ENCODE peak calls at places on chromosomes 6 and 20, in eight cellular contexts. Q is cardiac fibroblast; F is psoas muscle; K is A549; L is Caco-2; E is kidney; Y is CD8-positive, alpha-beta T cell; P is ovary. N is an unnamed sample.
A peak's percentile ranks its signal among the peaks of the same experiment; 100 is the strongest.

GRCh38 chr6:14703586-14703985 is 542.3 kb upstream of the JARID2 start:
- DNase-seq in P (no peak), Q (no peak), F (no peak), Y (no peak), L (no peak), E (no peak), K (no peak), N (no peak)

GRCh38 chr6:35300848-35301247 is 3.2 kb downstream of the DEF6 start:
- DNase-seq in Y (peak; percentile 71), Q (no peak), L (no peak), F (no peak), K (no peak), P (no peak), E (no peak), N (no peak)

GRCh38 chr20:19466204-19466928 is 253.9 kb downstream of the SLC24A3 start:
- DNase-seq in P (no peak), E (no peak), Y (no peak), L (no peak), F (no peak), Q (no peak), K (no peak), N (no peak)

GRCh38 chr20:3115190-3116107 is 30.9 kb upstream of the AVP start:
- DNase-seq in Y (no peak), Q (peak; percentile 70), K (peak; percentile 77), E (peak; percentile 72), F (no peak), L (peak; percentile 55), P (no peak), N (no peak)

GRCh38 chr6:20946037-20946436 is 411.8 kb downstream of the CDKAL1 start:
- DNase-seq in L (no peak), Q (peak; percentile 50), Y (no peak), P (no peak), E (no peak), F (no peak), K (no peak), N (no peak)

GRCh38 chr6:25490018-25490865 is 161.8 kb upstream of the SCGN start:
- DNase-seq in E (peak; percentile 88), K (peak; percentile 74), P (peak; percentile 80), F (peak; percentile 51), Y (peak; percentile 69), L (peak; percentile 87), Q (peak; percentile 88), N (peak; percentile 78)

GRCh38 chr6:168782211-168782729 is 341.3 kb downstream of the SMOC2 start:
- DNase-seq in F (no peak), L (no peak), Q (no peak), P (no peak), E (no peak), K (no peak), Y (no peak), N (no peak)

GRCh38 chr6:158772851-158773371 is 46.3 kb downstream of the EZR start:
- DNase-seq in K (peak; percentile 26), P (no peak), E (no peak), Y (no peak), Q (peak; percentile 58), L (peak; percentile 34), F (no peak), N (no peak)

GRCh38 chr6:123316733-123317323 is 319.9 kb downstream of the TRDN start:
- DNase-seq in Q (peak; percentile 54), F (no peak), L (no peak), E (no peak), Y (no peak), K (peak; percentile 8), P (no peak), N (no peak)

GRCh38 chr6:40640591-40641293 is 53.6 kb upstream of the LRFN2 start:
- DNase-seq in Q (no peak), F (no peak), Y (peak; percentile 32), P (peak; percentile 69), L (no peak), K (no peak), E (no peak), N (no peak)

GRCh38 chr6:67680297-67680932 is 954.7 kb upstream of the ADGRB3 start:
- DNase-seq in E (no peak), L (no peak), Y (no peak), F (no peak), Q (peak; percentile 87), P (no peak), K (no peak), N (no peak)

GRCh38 chr6:912871-913663 is 220.1 kb upstream of the EXOC2 start:
- DNase-seq in F (no peak), L (peak; percentile 79), Q (no peak), K (peak; percentile 55), Y (no peak), E (no peak), P (no peak), N (no peak)

GRCh38 chr6:135938588-135939215 is 87.2 kb downstream of the PDE7B start:
- DNase-seq in E (no peak), Y (no peak), P (peak; percentile 24), K (peak; percentile 17), L (peak; percentile 21), Q (peak; percentile 85), F (peak; percentile 26), N (no peak)

GRCh38 chr20:1934578-1935573 is 39.7 kb downstream of the SIRPA start:
- DNase-seq in P (peak; percentile 89), Y (no peak), F (peak; percentile 88), K (no peak), L (no peak), Q (peak; percentile 98), E (peak; percentile 90), N (peak; percentile 54)

GRCh38 chr6:72446427-72446826 is 175.4 kb upstream of the KCNQ5 start:
- DNase-seq in P (no peak), Y (no peak), Q (peak; percentile 31), L (no peak), E (no peak), F (no peak), K (no peak), N (no peak)

DNA sequence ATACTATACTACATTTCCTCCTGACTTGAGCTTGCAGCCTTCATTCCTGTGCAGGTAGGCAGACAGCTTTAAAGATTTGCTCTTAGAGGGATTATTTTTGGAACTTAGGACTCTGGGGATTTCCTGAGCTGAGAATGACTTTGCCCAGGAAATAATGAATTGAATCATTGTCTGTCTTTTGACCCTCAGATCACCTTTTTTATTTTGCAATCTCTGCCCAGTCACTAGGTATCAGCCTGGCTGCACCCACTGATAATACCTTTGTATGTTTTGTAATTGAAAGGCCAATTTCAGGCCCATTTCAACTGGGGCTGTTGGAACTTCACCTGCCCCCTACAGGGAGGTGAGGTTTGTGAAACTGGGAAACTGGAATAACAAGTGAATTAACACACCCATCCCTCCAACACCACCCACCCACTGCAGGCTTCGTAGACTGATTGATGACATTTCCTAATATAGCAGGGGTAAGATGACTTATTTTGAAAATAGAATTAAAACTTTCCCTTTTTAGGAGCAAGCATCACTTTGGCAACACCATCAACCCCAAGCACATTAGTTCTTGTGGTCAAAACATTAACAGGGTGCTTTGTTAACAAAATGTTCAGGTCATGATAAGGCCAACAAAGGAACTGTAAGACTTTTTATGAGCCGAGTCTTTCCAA is 157.1 kb upstream of the CENPW start:
- DNase-seq in E (no peak), F (no peak), K (peak; percentile 30), Y (no peak), L (peak; percentile 13), Q (peak; percentile 22), P (no peak), N (no peak)
- TF ChIP-seq CTCF in E (no peak), F (no peak), K (no peak), Y (no peak), L (no peak), Q (no peak), P (no peak), N (no peak)

DNA sequence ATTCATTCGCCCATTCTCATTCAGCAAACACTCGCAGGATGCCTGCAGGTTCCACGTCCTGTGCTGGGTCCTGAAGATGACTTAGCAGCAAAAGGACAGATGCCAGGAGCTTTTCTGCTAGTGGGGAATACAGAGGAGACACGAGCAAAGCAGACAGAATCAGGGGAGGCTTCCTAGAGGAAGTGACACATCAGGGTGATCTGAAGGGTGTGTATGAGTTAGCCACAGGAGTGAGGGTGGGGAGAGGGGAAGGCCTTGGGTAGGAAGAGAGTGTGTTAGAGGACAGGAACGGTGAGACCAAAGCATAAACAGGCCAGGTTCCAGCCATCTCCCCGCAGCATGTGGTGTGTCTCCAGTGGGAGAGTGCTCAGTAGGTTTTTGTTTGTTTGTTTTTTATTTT is 73.4 kb upstream of the GTSF1L start:
- DNase-seq in Q (peak; percentile 7), Y (no peak), L (no peak), K (no peak), E (no peak), F (no peak), P (no peak), N (no peak)
- TF ChIP-seq CTCF in Q (no peak), Y (no peak), L (no peak), K (no peak), E (no peak), F (no peak), P (no peak), N (no peak)

GRCh38 chr6:52505726-52506501 is 70.9 kb downstream of the TRAM2 start:
- DNase-seq in K (no peak), Q (no peak), L (no peak), F (no peak), E (no peak), P (no peak), Y (no peak), N (no peak)

GRCh38 chr6:52503853-52504777 is 72.7 kb downstream of the TRAM2 start:
- DNase-seq in Y (no peak), Q (peak; percentile 91), L (no peak), P (peak; percentile 59), E (peak; percentile 98), F (peak; percentile 92), K (peak; percentile 97), N (peak; percentile 95)

GRCh38 chr6:52504778-52505127 is 72.1 kb downstream of the TRAM2 start:
- DNase-seq in Q (no peak), F (no peak), E (no peak), L (no peak), K (no peak), Y (no peak), P (no peak), N (no peak)

GRCh38 chr6:52502306-52503029 is 74.4 kb downstream of the TRAM2 start:
- DNase-seq in K (no peak), L (no peak), P (no peak), Q (no peak), Y (no peak), E (peak; percentile 69), F (no peak), N (no peak)

GRCh38 chr6:52503344-52503747 is 73.5 kb downstream of the TRAM2 start:
- DNase-seq in Q (peak; percentile 62), Y (no peak), K (peak; percentile 54), P (no peak), F (no peak), E (peak; percentile 69), L (no peak), N (no peak)
- TF ChIP-seq CTCF in Q (peak; percentile 29), Y (no peak), K (peak; percentile 12), P (no peak), F (no peak), E (no peak), L (no peak), N (no peak)

GRCh38 chr6:75551367-75551952 is 50.2 kb upstream of the SENP6 start:
- DNase-seq in L (no peak), K (no peak), E (no peak), Q (no peak), F (no peak), Y (no peak), P (no peak), N (no peak)

GRCh38 chr6:75550544-75551167 is 51.0 kb upstream of the SENP6 start:
- DNase-seq in Y (no peak), L (no peak), Q (no peak), K (no peak), E (no peak), P (no peak), F (no peak), N (no peak)

GRCh38 chr6:75543311-75543710 is 49.7 kb upstream of the FILIP1 start:
- DNase-seq in Q (no peak), L (no peak), Y (no peak), E (no peak), K (no peak), P (no peak), F (no peak), N (no peak)

GRCh38 chr6:75546401-75546800 is 52.8 kb upstream of the FILIP1 start:
- DNase-seq in K (peak; percentile 40), E (no peak), F (no peak), Y (no peak), L (no peak), Q (peak; percentile 69), P (no peak), N (no peak)
- TF ChIP-seq CTCF in K (peak; percentile 49), E (no peak), F (peak; percentile 17), Y (no peak), L (no peak), Q (peak; percentile 31), P (no peak), N (no peak)